ENCODE peak calls at places on chromosomes 5 and 9, in seven cellular contexts. Q is T-helper 22 cell; T is stimulated activated CD4-positive, alpha-beta T cell treated with anti-CD3 and anti-CD28 coated beads, Interleukin-12 subunit alpha, Interleukin-12 subunit beta, amount 100 ng/mL, for 48 hours; O is GM06990; U is IMR-90; H is left ventricle myocardium inferior; N is smooth muscle cell of the brain vasculature. Z is an unnamed sample.

GRCh38 chr9:18109670-18110069 is 364.3 kb upstream of the ADAMTSL1 start:
- DNase-seq in T (no peak), H (no peak), N (no peak), Q (no peak), O (no peak), U (no peak), Z (no peak)

GRCh38 chr9:82553654-82554366 is 509.1 kb downstream of the RASEF start:
- DNase-seq in U (peak), O (no peak), T (no peak), Q (no peak), H (no peak), N (no peak), Z (no peak)

GRCh38 chr5:132073231-132074013 is at the start of gene CSF2:
- DNase-seq in O (no peak), H (no peak), Q (no peak), N (no peak), U (peak), T (no peak), Z (no peak)

GRCh38 chr5:40206030-40206429 is 473.7 kb upstream of the PTGER4 start:
- DNase-seq in H (no peak), O (no peak), U (no peak), T (no peak), Q (no peak), N (no peak), Z (no peak)

GRCh38 chr9:4463824-4464223 is 26.4 kb upstream of the SLC1A1 start:
- DNase-seq in O (no peak), Q (no peak), N (no peak), T (no peak), H (no peak), U (no peak), Z (no peak)

GRCh38 chr9:89750117-89750551 is 145.3 kb downstream of the GADD45G start:
- DNase-seq in N (no peak), Q (no peak), T (no peak), O (no peak), H (peak), U (no peak), Z (no peak)

GRCh38 chr9:112890106-112891081 is at the start of gene SLC46A2:
- DNase-seq in T (no peak), N (no peak), Q (no peak), U (no peak), H (peak), O (no peak), Z (no peak)

GRCh38 chr5:98763001-98763630 is 10.3 kb upstream of the RGMB start:
- DNase-seq in O (no peak), H (no peak), Q (no peak), T (no peak), U (peak), N (peak), Z (no peak)

GRCh38 chr5:115389799-115390382 is 93.4 kb upstream of the CCDC112 start:
- DNase-seq in Q (no peak), U (no peak), T (no peak), O (no peak), N (no peak), H (no peak), Z (no peak)

GRCh38 chr5:18745591-18745987 is 1111.3 kb downstream of the TAF11L14 start:
- DNase-seq in H (no peak), T (no peak), N (no peak), O (peak), Q (no peak), U (no peak), Z (peak)

GRCh38 chr9:27382308-27382707 is 85.4 kb upstream of the EQTN start:
- DNase-seq in Q (no peak), U (no peak), O (no peak), T (no peak), N (no peak), H (no peak), Z (no peak)

GRCh38 chr5:176732736-176733585 is 77.4 kb upstream of the UNC5A start:
- DNase-seq in Q (no peak), O (no peak), U (no peak), H (no peak), N (no peak), T (no peak), Z (no peak)

GRCh38 chr9:131739988-131740648 is at the start of gene RAPGEF1:
- DNase-seq in T (peak), Q (no peak), U (no peak), O (peak), N (no peak), H (peak), Z (peak)

GRCh38 chr9:108478871-108479332 is 376.9 kb downstream of the ACTL7B start:
- DNase-seq in N (no peak), T (no peak), O (peak), Q (no peak), U (peak), H (no peak), Z (no peak)

GRCh38 chr5:38681024-38681805 is 124.8 kb upstream of the LIFR start:
- DNase-seq in N (no peak), T (no peak), O (no peak), U (no peak), H (no peak), Q (no peak), Z (no peak)

GRCh38 chr5:99032234-99033013 is 103.6 kb upstream of the CHD1 start:
- DNase-seq in Q (no peak), U (peak), O (no peak), H (peak), T (no peak), N (peak), Z (no peak)

GRCh38 chr9:34069831-34070230 is 21.1 kb upstream of the UBAP2 start:
- DNase-seq in H (no peak), Q (no peak), O (no peak), U (no peak), N (no peak), T (no peak), Z (no peak)

GRCh38 chr9:86947146-86948081 is at the start of gene GAS1:
- DNase-seq in T (peak), O (peak), U (peak), N (peak), H (peak), Q (peak), Z (peak)

Z was measured in KG1.